ENCODE peak calls at places on chromosomes 3 and 15, in six cellular contexts. A is A549; N is CD8-positive, alpha-beta memory T cell; B is MCF 10A; J is stimulated activated naive CD8-positive, alpha-beta T cell treated with anti-CD3 and anti-CD28 coated beads, Interleukin-15, amount 100 ng/mL, for 72 hours; P is transverse colon. X is an unnamed sample.

GRCh38 chr3:83093222-83093572 is 1331.8 kb upstream of the GBE1 start:
- DNase-seq in A (no peak), N (no peak), B (no peak), J (no peak), P (no peak), X (no peak)

GRCh38 chr15:78737187-78737820 is 74.0 kb downstream of the ADAMTS7 start:
- DNase-seq in A (no peak), N (no peak), B (no peak), J (no peak), P (no peak), X (no peak)

GRCh38 chr15:63156708-63157065 is 590 bp downstream of the RPS27L start:
- DNase-seq in A (no peak), N (no peak), B (peak; percentile 40), J (peak; percentile 16), P (peak; percentile 34), X (peak; percentile 49)

GRCh38 chr3:64133991-64134390 is 91.3 kb downstream of the PRICKLE2 start:
- DNase-seq in A (no peak), N (no peak), B (no peak), J (no peak), P (no peak), X (no peak)

GRCh38 chr3:102532901-102533300 is 98.1 kb downstream of the ZPLD1 start:
- DNase-seq in A (no peak), N (no peak), B (no peak), J (no peak), P (no peak), X (peak; percentile 30)

GRCh38 chr15:73329501-73330200 is 39.1 kb downstream of the HCN4 start:
- DNase-seq in A (no peak), N (no peak), B (no peak), J (no peak), P (no peak), X (no peak)

GRCh38 chr3:127800508-127800907 is 21.8 kb downstream of the MGLL start:
- DNase-seq in A (no peak), N (no peak), B (no peak), J (peak; percentile 8), P (no peak), X (no peak)

GRCh38 chr3:31066999-31067398 is 172.5 kb upstream of the GADL1 start:
- DNase-seq in A (no peak), N (no peak), B (peak; percentile 98), J (no peak), P (no peak), X (peak; percentile 85)

GRCh38 chr15:72502220-72502809 is 28.2 kb downstream of the ARIH1 start:
- DNase-seq in A (no peak), N (no peak), B (no peak), J (no peak), P (no peak), X (no peak)

GRCh38 chr3:177231237-177231636 is 34.0 kb upstream of the TBL1XR1 start:
- DNase-seq in A (no peak), N (no peak), B (no peak), J (no peak), P (no peak), X (no peak)

GRCh38 chr3:165640970-165641369 is 196.3 kb downstream of the BCHE start:
- DNase-seq in A (no peak), N (no peak), B (peak; percentile 21), J (no peak), P (no peak), X (no peak)

X was measured in AG20443.